ENCODE peak calls at places on chromosomes 3 and 15, in ten cellular contexts. H is kidney glomerular epithelial cell; P is GM19239; O is chondrocyte; F is GM18507; B is midbrain; J is amniotic stem cell; X is stimulated activated CD4-positive, alpha-beta T cell treated with anti-CD3 and anti-CD28 coated beads, Interleukin-4, amount 100 ng/mL, for 48 hours; N is MCF 10A; W is hippocampal formation. V is an unnamed sample.

GRCh38 chr3:185807455-185808068 is 17.3 kb downstream of the IGF2BP2 start:
- DNase-seq in H (peak), F (no peak), J (no peak), B (no peak), O (no peak), X (no peak), P (no peak), W (no peak), N (peak), V (no peak)

GRCh38 chr3:178538065-178538464 is 1.8 kb downstream of the KCNMB2 start:
- DNase-seq in O (no peak), P (no peak), J (no peak), H (no peak), W (no peak), N (no peak), X (no peak), B (no peak), F (no peak), V (no peak)

GRCh38 chr3:98778852-98779379 is 15.8 kb downstream of the ST3GAL6 start:
- DNase-seq in B (no peak), X (no peak), F (no peak), N (peak), O (no peak), J (no peak), P (no peak), H (no peak), W (no peak), V (no peak)

GRCh38 chr3:146968204-146968651 is 363.1 kb upstream of the PLSCR5 start:
- DNase-seq in J (peak), N (peak), H (peak), W (no peak), X (no peak), F (no peak), O (no peak), P (no peak), B (no peak), V (peak)

GRCh38 chr3:177069514-177070329 is 127.6 kb downstream of the TBL1XR1 start:
- DNase-seq in F (no peak), N (peak), B (no peak), H (no peak), X (no peak), J (no peak), W (no peak), O (no peak), P (no peak), V (peak)

GRCh38 chr15:100201376-100202280 is 140.1 kb downstream of the ADAMTS17 start:
- DNase-seq in B (no peak), P (no peak), J (no peak), N (no peak), F (peak), W (no peak), H (peak), X (no peak), O (no peak), V (no peak)

GRCh38 chr3:21654241-21654640 is 96.8 kb downstream of the ZNF385D start:
- DNase-seq in J (no peak), O (no peak), B (no peak), P (no peak), F (no peak), X (no peak), H (no peak), W (no peak), N (no peak), V (no peak)

GRCh38 chr3:156826896-156827882 is 1.0 kb downstream of the LEKR1 start:
- DNase-seq in P (no peak), O (no peak), H (no peak), F (no peak), N (no peak), W (no peak), J (no peak), X (no peak), B (peak), V (no peak)

GRCh38 chr3:169085827-169086226 is 577.7 kb downstream of the MECOM start:
- DNase-seq in F (no peak), X (no peak), J (peak), O (no peak), N (peak), B (no peak), H (peak), W (no peak), P (no peak), V (peak)

GRCh38 chr3:174398761-174399160 is 460.4 kb upstream of the NAALADL2 start:
- DNase-seq in X (no peak), B (no peak), H (no peak), W (no peak), J (no peak), O (no peak), F (no peak), N (no peak), P (no peak), V (no peak)

GRCh38 chr3:125589743-125590142 is 5.6 kb downstream of the OSBPL11 start:
- DNase-seq in P (no peak), N (no peak), J (no peak), O (no peak), X (no peak), B (no peak), W (no peak), F (no peak), H (no peak), V (no peak)

GRCh38 chr3:142498397-142499180 is 50.8 kb upstream of the XRN1 start:
- DNase-seq in J (no peak), X (no peak), W (no peak), N (no peak), P (peak), F (no peak), B (no peak), H (no peak), O (no peak), V (no peak)

GRCh38 chr15:24075420-24076089 is 388.4 kb upstream of the NDN start:
- DNase-seq in N (no peak), H (no peak), P (no peak), O (no peak), J (no peak), X (no peak), F (no peak), W (no peak), B (no peak), V (no peak)

GRCh38 chr15:27650244-27650643 is 448.9 kb downstream of the OCA2 start:
- DNase-seq in J (no peak), O (no peak), B (no peak), H (no peak), F (no peak), X (no peak), P (no peak), N (no peak), W (no peak), V (no peak)

GRCh38 chr15:64461577-64462162 is 1.3 kb downstream of the ZNF609 start:
- DNase-seq in O (no peak), P (peak), J (no peak), W (peak), N (no peak), X (peak), H (no peak), B (peak), F (no peak), V (no peak)

GRCh38 chr15:39479916-39480315 is 101.0 kb upstream of the THBS1 start:
- DNase-seq in F (no peak), B (no peak), J (no peak), X (no peak), N (peak), P (no peak), O (no peak), H (no peak), W (no peak), V (no peak)

GRCh38 chr3:4846529-4846928 is 132.7 kb upstream of the BHLHE40 start:
- DNase-seq in P (no peak), F (no peak), O (no peak), H (no peak), W (no peak), X (no peak), B (no peak), J (no peak), N (no peak), V (no peak)

GRCh38 chr15:99511865-99512632 is 53.7 kb upstream of the MEF2A start:
- DNase-seq in F (no peak), N (no peak), X (no peak), W (no peak), P (no peak), O (no peak), H (no peak), J (no peak), B (no peak), V (no peak)

GRCh38 chr3:98966862-98967554 is 65.5 kb upstream of the DCBLD2 start:
- DNase-seq in X (no peak), O (no peak), P (no peak), W (no peak), B (no peak), J (no peak), N (no peak), H (no peak), F (no peak), V (no peak)

GRCh38 chr3:139264375-139264774 is 79.4 kb upstream of the MRPS22 start:
- DNase-seq in J (no peak), X (no peak), N (no peak), O (no peak), B (no peak), F (no peak), W (no peak), H (no peak), P (no peak), V (no peak)

V was measured in AG09319.